ENCODE peak calls at places on chromosomes 4 and X, in seven cellular contexts. L is HCT116, U is lung, J is cardiac fibroblast, O is GM12864, W is neural progenitor cell, D is astrocyte of the cerebellum. X is an unnamed sample.

GRCh38 chr4:113077611-113078010 is 28.2 kb downstream of the ANK2 start:
- DNase-seq in L (no peak), U (no peak), J (no peak), O (no peak), W (peak; percentile 79), D (no peak), X (no peak)

GRCh38 chr4:41538887-41539498 is 1.0 kb downstream of the LIMCH1 start:
- DNase-seq in L (no peak), U (no peak), J (no peak), O (no peak), W (no peak), D (no peak), X (no peak)

GRCh38 chrX:103846395-103846794 is 14.3 kb upstream of the RAB9B start:
- DNase-seq in L (no peak), U (no peak), J (no peak), O (no peak), W (no peak), D (no peak), X (no peak)

GRCh38 chr4:150127757-150128156 is 49.5 kb downstream of the DCLK2 start:
- DNase-seq in L (no peak), U (no peak), J (peak; percentile 33), O (no peak), W (no peak), D (no peak), X (no peak)

GRCh38 chr4:142778430-142778829 is 67.7 kb downstream of the INPP4B start:
- DNase-seq in L (no peak), U (no peak), J (peak; percentile 50), O (no peak), W (no peak), D (peak; percentile 1), X (no peak)

GRCh38 chr4:166363198-166363597 is 490.2 kb downstream of the TLL1 start:
- DNase-seq in L (no peak), U (no peak), J (no peak), O (no peak), W (no peak), D (no peak), X (no peak)

GRCh38 chr4:104020641-104021040 is 300.9 kb upstream of the TACR3 start:
- DNase-seq in L (no peak), U (no peak), J (no peak), O (no peak), W (no peak), D (no peak), X (no peak)

GRCh38 chr4:98519268-98519993 is 139.0 kb downstream of the TSPAN5 start:
- DNase-seq in L (no peak), U (no peak), J (peak; percentile 75), O (no peak), W (no peak), D (no peak), X (no peak)

GRCh38 chr4:101160792-101161592 is 186.3 kb downstream of the PPP3CA start:
- DNase-seq in L (peak; percentile 84), U (no peak), J (no peak), O (no peak), W (no peak), D (no peak), X (no peak)

GRCh38 chr4:1315306-1315705 is 25.6 kb downstream of the MAEA start:
- DNase-seq in L (no peak), U (no peak), J (no peak), O (no peak), W (no peak), D (no peak), X (no peak)
- H3K4me3 ChIP-seq in L (no peak overlapping the region), U (no peak overlapping the region), J (no peak overlapping the region), O (no peak overlapping the region), W (no peak overlapping the region), D (no peak overlapping the region), X (no peak overlapping the region)

GRCh38 chrX:131073607-131074006 is 15.5 kb downstream of the ARHGAP36 start:
- DNase-seq in L (no peak), U (no peak), J (no peak), O (no peak), W (no peak), D (no peak), X (no peak)
- H3K4me3 ChIP-seq in L (no peak overlapping the region), U (no peak overlapping the region), J (no peak overlapping the region), O (no peak overlapping the region), W (peak overlapping the region; percentile 32), D (no peak overlapping the region), X (no peak overlapping the region)

GRCh38 chr4:39166670-39167069 is 15.7 kb upstream of the WDR19 start:
- DNase-seq in L (no peak), U (no peak), J (no peak), O (no peak), W (no peak), D (no peak), X (no peak)
- H3K4me3 ChIP-seq in L (no peak overlapping the region), U (no peak overlapping the region), J (no peak overlapping the region), O (no peak overlapping the region), W (no peak overlapping the region), D (no peak overlapping the region), X (no peak overlapping the region)

DNA sequence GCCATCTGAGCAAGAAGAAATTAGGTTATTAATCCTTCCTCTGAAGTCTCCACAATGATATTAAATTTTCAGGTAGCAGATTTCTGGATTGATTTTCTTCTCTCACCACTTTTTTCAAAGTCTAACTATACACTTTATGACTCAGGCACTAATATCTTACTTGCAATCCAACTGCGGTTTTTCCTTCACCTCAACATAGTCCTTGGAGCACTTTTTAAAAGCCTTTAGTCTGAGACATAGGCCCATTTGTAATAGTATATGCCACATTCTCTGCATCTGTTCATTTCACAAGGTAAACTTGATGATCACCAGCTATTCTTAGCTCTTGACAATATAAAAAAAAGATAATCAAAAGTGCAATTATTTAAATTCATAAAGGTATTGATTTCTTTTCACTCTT is 55.9 kb upstream of the EDNRA start:
- DNase-seq in L (no peak), U (no peak), J (peak; percentile 4), O (no peak), W (no peak), D (no peak), X (no peak)
- H3K4me3 ChIP-seq in L (no peak overlapping the region), U (no peak overlapping the region), J (no peak overlapping the region), O (no peak overlapping the region), W (no peak overlapping the region), D (no peak overlapping the region), X (no peak overlapping the region)

DNA sequence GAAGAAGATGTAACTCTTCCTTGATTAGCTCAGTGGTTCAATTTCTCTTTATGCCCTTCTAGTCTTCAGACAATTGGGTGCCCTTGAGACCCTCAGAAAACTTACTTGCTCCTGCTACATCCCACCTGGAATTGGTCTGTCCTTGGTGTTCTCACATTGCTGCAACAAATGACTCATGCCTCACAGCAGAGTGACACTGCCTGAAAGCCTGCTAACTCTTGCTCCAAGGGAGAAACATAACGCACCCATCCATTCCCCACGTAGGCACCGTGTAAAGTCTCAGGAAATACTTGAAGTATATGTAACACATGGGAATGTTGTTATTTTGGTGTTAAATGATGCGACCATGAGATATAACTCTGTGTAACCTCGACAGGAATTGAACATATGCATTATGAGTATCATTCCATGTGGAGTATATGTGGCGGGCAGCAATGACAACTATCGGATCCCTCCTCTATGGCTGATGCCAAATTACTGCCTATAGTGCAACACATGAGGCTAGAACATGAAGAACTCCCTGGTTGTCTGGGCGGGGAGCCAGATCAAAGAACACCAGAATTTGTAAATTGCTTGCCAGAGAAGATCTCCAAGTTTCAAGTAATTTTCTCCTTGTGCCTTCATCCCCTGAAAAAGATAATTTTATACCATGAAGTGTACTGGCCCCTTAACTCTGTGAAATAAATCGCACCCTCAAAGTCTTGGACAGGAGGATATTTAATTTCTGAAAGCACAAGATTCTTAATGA is 231.3 kb upstream of the STK26 start:
- DNase-seq in L (no peak), U (no peak), J (no peak), O (no peak), W (no peak), D (no peak), X (no peak)
- H3K4me3 ChIP-seq in L (no peak overlapping the region), U (no peak overlapping the region), J (no peak overlapping the region), O (no peak overlapping the region), W (no peak overlapping the region), D (peak overlapping the region; percentile 29), X (no peak overlapping the region)

GRCh38 chrX:45187731-45188130 is 12.9 kb downstream of the DIPK2B start:
- DNase-seq in L (no peak), U (no peak), J (no peak), O (no peak), W (no peak), D (no peak), X (no peak)
- H3K4me3 ChIP-seq in L (no peak overlapping the region), U (no peak overlapping the region), J (peak overlapping the region; percentile 35), O (no peak overlapping the region), W (no peak overlapping the region), D (peak overlapping the region; percentile 37), X (no peak overlapping the region)

DNA sequence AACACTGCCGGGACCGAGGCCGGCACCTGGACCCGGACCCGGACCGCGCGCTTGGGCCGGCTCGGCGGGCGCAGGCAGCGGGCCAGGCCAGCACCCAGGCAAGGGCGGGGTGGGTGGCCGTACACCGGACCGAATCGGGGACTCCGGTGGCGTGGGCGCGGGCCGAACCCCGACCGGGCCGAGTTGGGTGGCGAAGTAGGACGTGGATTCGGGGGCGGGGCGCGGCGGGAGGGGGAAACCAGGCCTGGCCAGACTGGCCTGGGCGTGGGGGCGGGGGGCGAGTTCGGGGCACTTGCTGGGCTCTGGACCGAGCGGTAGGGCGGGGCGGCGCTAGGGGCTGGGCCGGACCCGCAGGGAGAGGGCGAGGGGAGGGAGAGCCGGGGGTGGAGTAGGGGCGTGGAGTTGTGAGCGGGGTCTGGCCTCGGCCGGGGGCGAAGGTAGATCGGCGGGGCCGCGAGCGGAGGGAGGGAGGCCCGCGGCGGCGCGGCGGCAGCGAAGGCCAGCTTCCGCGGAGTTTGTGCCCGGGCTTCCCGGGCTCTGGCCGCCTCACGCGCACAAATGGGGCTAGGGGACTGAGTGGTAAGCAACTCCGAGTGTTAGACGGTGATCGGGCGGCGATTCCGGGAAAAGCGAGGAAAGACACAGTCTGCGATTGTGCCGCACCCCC is 1.8 kb upstream of the BCORL1 start:
- DNase-seq in L (no peak), U (peak; percentile 52), J (no peak), O (no peak), W (peak; percentile 75), D (no peak), X (peak; percentile 73)
- H3K4me3 ChIP-seq in L (no peak overlapping the region), U (peak overlapping the region; percentile 34), J (peak overlapping the region; percentile 54), O (peak overlapping the region; percentile 45), W (no peak overlapping the region), D (no peak overlapping the region), X (peak overlapping the region; percentile 36)

DNA sequence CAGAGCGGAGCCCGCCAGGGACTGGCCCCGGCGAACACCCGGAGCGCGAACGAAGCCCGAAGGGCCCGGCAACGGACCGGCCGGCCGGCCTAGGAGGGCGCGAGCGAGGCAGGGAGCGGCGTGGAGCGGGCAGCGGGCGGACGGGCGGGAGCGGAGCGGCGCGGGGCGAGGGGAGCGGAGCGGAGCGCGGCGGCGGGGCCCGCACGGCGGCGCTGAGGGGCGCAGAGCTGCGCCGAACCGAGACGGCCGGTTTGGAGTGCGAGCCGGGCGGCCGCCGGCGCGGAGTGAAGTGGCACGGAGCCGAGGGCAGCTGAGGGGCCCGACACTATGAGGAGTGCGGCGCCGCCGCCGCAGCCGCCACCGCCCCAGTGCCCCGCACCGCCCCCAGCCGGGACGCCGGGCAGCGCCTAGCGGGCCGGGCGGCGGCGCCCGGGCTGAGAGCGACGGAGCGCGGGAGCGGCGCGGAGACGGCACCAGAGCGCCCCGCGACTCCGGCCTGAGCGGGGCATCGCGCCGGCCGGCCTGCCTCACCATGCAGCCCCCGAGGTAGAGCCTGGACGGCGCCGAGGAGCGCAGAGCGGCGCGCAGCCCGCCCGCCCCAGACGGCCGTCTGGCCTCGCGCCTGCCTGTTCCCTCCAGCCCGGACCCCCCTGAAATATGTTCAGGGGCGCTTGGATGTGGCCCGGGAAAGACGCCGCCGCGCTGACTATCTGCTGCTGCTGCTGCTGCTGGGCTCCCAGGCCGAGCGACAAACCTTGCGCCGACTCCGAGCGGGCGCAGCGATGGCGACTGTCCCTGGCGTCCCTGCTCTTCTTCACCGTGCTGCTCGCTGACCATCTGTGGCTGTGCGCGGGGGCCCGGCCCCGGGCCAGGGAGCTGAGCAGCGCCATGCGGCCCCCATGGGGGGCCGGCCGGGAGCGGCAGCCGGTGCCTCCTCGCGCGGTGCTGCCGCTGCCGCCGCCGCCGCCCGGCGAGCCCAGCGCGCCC is 793 bp downstream of the NALF2 start:
- DNase-seq in L (no peak), U (peak; percentile 15), J (no peak), O (no peak), W (peak; percentile 55), D (no peak), X (no peak)
- H3K4me3 ChIP-seq in L (peak overlapping the region; percentile 63), U (no peak overlapping the region), J (peak overlapping the region; percentile 46), O (no peak overlapping the region), W (peak overlapping the region; percentile 70), D (peak overlapping the region; percentile 24), X (peak overlapping the region; percentile 25)

X was measured in body of pancreas.